ENCODE peak calls at places on chromosome 11, in four cellular contexts. E is stimulated activated CD8-positive, alpha-beta memory T cell treated with anti-CD3 and anti-CD28 coated beads, Interleukin-12 subunit alpha, Interleukin-12 subunit beta, amount 100 ng/mL, for 1 hour; T is activated CD4-positive, CD25-positive, alpha-beta regulatory T cell treated with anti-CD3 and anti-CD28 coated beads, Interleukin-2, amount 50 U/mL, for 16 hours; N is hippocampal formation. S is an unnamed sample.

GRCh38 chr11:26572770-26573402 is 823 bp upstream of the MUC15 start:
- DNase-seq in N (no peak), E (no peak), T (no peak), S (no peak)

GRCh38 chr11:60265373-60266214 is 14.9 kb upstream of the MS4A4A start:
- DNase-seq in T (no peak), N (no peak), E (no peak), S (peak)

GRCh38 chr11:118911113-118911879 is 14.4 kb downstream of the BCL9L start:
- DNase-seq in T (no peak), N (no peak), E (no peak), S (no peak)

GRCh38 chr11:70158757-70159389 is 44.2 kb upstream of the FADD start:
- DNase-seq in E (no peak), N (no peak), T (no peak), S (no peak)

GRCh38 chr11:113440816-113441215 is 34.4 kb downstream of the DRD2 start:
- DNase-seq in T (no peak), E (no peak), N (no peak), S (no peak)

GRCh38 chr11:62552931-62553838 is 6.6 kb upstream of the AHNAK start:
- DNase-seq in E (no peak), N (no peak), T (no peak), S (no peak)

GRCh38 chr11:3046190-3046589 is 11.0 kb downstream of the CARS1 start:
- DNase-seq in E (no peak), T (no peak), N (peak), S (no peak)

GRCh38 chr11:125998267-125998666 is 52.4 kb downstream of the VSIG10L2 start:
- DNase-seq in N (no peak), E (no peak), T (no peak), S (no peak)

GRCh38 chr11:120184371-120184945 is 26.4 kb upstream of the OAF start:
- DNase-seq in E (no peak), N (no peak), T (no peak), S (no peak)

GRCh38 chr11:85539029-85539689 is 88.0 kb downstream of the DLG2 start:
- DNase-seq in N (no peak), T (no peak), E (no peak), S (no peak)

S was measured in GM19239.